ENCODE peak calls at places on chromosome 21, in four cellular contexts. Z is HAP-1; N is activated T-helper 1 cell treated with anti-CD3 and anti-CD28 coated beads, Interleukin-2, amount 50 U/mL, for 16 hours; H is GM10248. F is an unnamed sample.

GRCh38 chr21:36926989-36927695 is 39.3 kb downstream of the HLCS start:
- DNase-seq in Z (no peak), N (no peak), H (no peak), F (no peak)

GRCh38 chr21:29887313-29888009 is 52.3 kb downstream of the GRIK1 start:
- DNase-seq in Z (no peak), N (no peak), H (no peak), F (no peak)

GRCh38 chr21:42003051-42003461 is 7.1 kb downstream of the ZBTB21 start:
- DNase-seq in Z (no peak), N (no peak), H (no peak), F (no peak)

GRCh38 chr21:25735895-25736597 is 1.3 kb downstream of the GABPA start:
- DNase-seq in Z (peak; percentile 4), N (no peak), H (no peak), F (no peak)

GRCh38 chr21:45867671-45868081 is 113.9 kb upstream of the COL6A1 start:
- DNase-seq in Z (no peak), N (no peak), H (no peak), F (no peak)

GRCh38 chr21:35565204-35565611 is 495.1 kb downstream of the SETD4 start:
- DNase-seq in Z (no peak), N (no peak), H (no peak), F (no peak)

GRCh38 chr21:23890652-23891051 is 1716.6 kb downstream of the MRPL39 start:
- DNase-seq in Z (no peak), N (no peak), H (no peak), F (no peak)

GRCh38 chr21:44765231-44766013 is 36.2 kb downstream of the UBE2G2 start:
- DNase-seq in Z (no peak), N (no peak), H (no peak), F (no peak)

GRCh38 chr21:46000731-46001641 is 19.4 kb downstream of the COL6A1 start:
- DNase-seq in Z (no peak), N (no peak), H (no peak), F (no peak)

GRCh38 chr21:20617130-20617529 is 381.1 kb upstream of the NCAM2 start:
- DNase-seq in Z (no peak), N (no peak), H (no peak), F (peak; percentile 0)

GRCh38 chr21:15112858-15113257 is 48.1 kb upstream of the NRIP1 start:
- DNase-seq in Z (no peak), N (no peak), H (no peak), F (no peak)

GRCh38 chr21:32163386-32163785 is 115.5 kb downstream of the MIS18A start:
- DNase-seq in Z (no peak), N (no peak), H (no peak), F (no peak)

GRCh38 chr21:42193721-42194120 is 25.2 kb upstream of the ABCG1 start:
- DNase-seq in Z (no peak), N (no peak), H (no peak), F (no peak)

GRCh38 chr21:16280731-16281130 is 550.9 kb downstream of the USP25 start:
- DNase-seq in Z (peak; percentile 75), N (no peak), H (no peak), F (no peak)

GRCh38 chr21:29335720-29336119 is 37.0 kb downstream of the BACH1 start:
- DNase-seq in Z (no peak), N (no peak), H (no peak), F (no peak)

GRCh38 chr21:16241500-16241963 is 511.8 kb downstream of the USP25 start:
- DNase-seq in Z (peak; percentile 46), N (no peak), H (no peak), F (peak; percentile 27)

GRCh38 chr21:44926364-44927101 is 5.8 kb upstream of the ITGB2 start:
- DNase-seq in Z (no peak), N (no peak), H (no peak), F (no peak)

GRCh38 chr21:27190601-27191000 is 223.7 kb upstream of the ADAMTS5 start:
- DNase-seq in Z (no peak), N (no peak), H (no peak), F (no peak)

GRCh38 chr21:35063428-35064172 is 14.5 kb upstream of the RUNX1 start:
- DNase-seq in Z (no peak), N (no peak), H (no peak), F (no peak)

GRCh38 chr21:28633803-28634572 is 358.7 kb downstream of the LTN1 start:
- DNase-seq in Z (no peak), N (no peak), H (no peak), F (no peak)

GRCh38 chr21:19759836-19760235 is 1238.4 kb upstream of the NCAM2 start:
- DNase-seq in Z (no peak), N (no peak), H (no peak), F (no peak)

GRCh38 chr21:36642777-36643176 is 56.1 kb upstream of the SIM2 start:
- DNase-seq in Z (no peak), N (no peak), H (no peak), F (no peak)

GRCh38 chr21:32916522-32917099 is 109.1 kb upstream of the OLIG2 start:
- DNase-seq in Z (no peak), N (no peak), H (no peak), F (no peak)

GRCh38 chr21:45709127-45709526 is 65.6 kb downstream of the PCBP3 start:
- DNase-seq in Z (no peak), N (no peak), H (no peak), F (no peak)

GRCh38 chr21:45341779-45342178 is 54.1 kb upstream of the POFUT2 start:
- DNase-seq in Z (no peak), N (no peak), H (no peak), F (no peak)

GRCh38 chr21:29164330-29164942 is 34.0 kb downstream of the MAP3K7CL start:
- DNase-seq in Z (peak; percentile 16), N (no peak), H (peak; percentile 30), F (no peak)

GRCh38 chr21:18655927-18656326 is 252.3 kb upstream of the TMPRSS15 start:
- DNase-seq in Z (no peak), N (no peak), H (no peak), F (no peak)

GRCh38 chr21:34592120-34592561 is 22.8 kb downstream of the RCAN1 start:
- DNase-seq in Z (no peak), N (no peak), H (no peak), F (no peak)

GRCh38 chr21:37811711-37812110 is 104.5 kb downstream of the KCNJ6 start:
- DNase-seq in Z (no peak), N (no peak), H (no peak), F (no peak)

GRCh38 chr21:40689816-40690215 is 157.1 kb downstream of the DSCAM start:
- DNase-seq in Z (no peak), N (no peak), H (no peak), F (no peak)

F was measured in neuronal stem cell.